ENCODE peak calls at places on chromosomes 1 and 21, in nine cellular contexts. One of them, this sample, is unnamed.

GRCh38 chr1:150322310-150322709 is 977 bp downstream of the PRPF3 start:
- DNase-seq in activated CD4-positive, alpha-beta T cell treated with anti-CD3 and anti-CD28 coated beads, Interleukin-2, amount 50 U/mL, for 1 hour: no peak
- DNase-seq in B cell: no peak
- DNase-seq in NCI-H146: no peak
- DNase-seq in T-helper 2 cell treated with Interferon-gamma antibody and Interleukin-4, amounts not matched to agents 5 μg/mL and 100 μg/mL, for 36 hours: peak; percentile 36
- DNase-seq in AG08396: no peak
- DNase-seq in transverse colon: no peak
- DNase-seq in AG09309: peak; percentile 27
- DNase-seq in HT-29: no peak
- DNase-seq in this sample: peak; percentile 8

GRCh38 chr1:154611150-154611865 is 3.3 kb upstream of the ADAR start:
- DNase-seq in activated CD4-positive, alpha-beta T cell treated with anti-CD3 and anti-CD28 coated beads, Interleukin-2, amount 50 U/mL, for 1 hour: no peak
- DNase-seq in B cell: no peak
- DNase-seq in NCI-H146: no peak
- DNase-seq in T-helper 2 cell treated with Interferon-gamma antibody and Interleukin-4, amounts not matched to agents 5 μg/mL and 100 μg/mL, for 36 hours: no peak
- DNase-seq in AG08396: no peak
- DNase-seq in transverse colon: no peak
- DNase-seq in AG09309: no peak
- DNase-seq in HT-29: no peak
- DNase-seq in this sample: no peak

GRCh38 chr1:214584805-214585766 is 17.9 kb upstream of the CENPF start:
- DNase-seq in activated CD4-positive, alpha-beta T cell treated with anti-CD3 and anti-CD28 coated beads, Interleukin-2, amount 50 U/mL, for 1 hour: no peak
- DNase-seq in B cell: no peak
- DNase-seq in NCI-H146: peak; percentile 15
- DNase-seq in T-helper 2 cell treated with Interferon-gamma antibody and Interleukin-4, amounts not matched to agents 5 μg/mL and 100 μg/mL, for 36 hours: no peak
- DNase-seq in AG08396: no peak
- DNase-seq in transverse colon: no peak
- DNase-seq in AG09309: no peak
- DNase-seq in HT-29: peak; percentile 78
- DNase-seq in this sample: peak; percentile 74

GRCh38 chr1:40182956-40183710 is 21.9 kb downstream of the RLF start:
- DNase-seq in activated CD4-positive, alpha-beta T cell treated with anti-CD3 and anti-CD28 coated beads, Interleukin-2, amount 50 U/mL, for 1 hour: no peak
- DNase-seq in B cell: peak; percentile 47
- DNase-seq in NCI-H146: no peak
- DNase-seq in T-helper 2 cell treated with Interferon-gamma antibody and Interleukin-4, amounts not matched to agents 5 μg/mL and 100 μg/mL, for 36 hours: no peak
- DNase-seq in AG08396: no peak
- DNase-seq in transverse colon: no peak
- DNase-seq in AG09309: no peak
- DNase-seq in HT-29: peak; percentile 21
- DNase-seq in this sample: peak; percentile 8

GRCh38 chr1:226424228-226425003 is 16.5 kb upstream of the PARP1 start:
- DNase-seq in activated CD4-positive, alpha-beta T cell treated with anti-CD3 and anti-CD28 coated beads, Interleukin-2, amount 50 U/mL, for 1 hour: no peak
- DNase-seq in B cell: peak; percentile 34
- DNase-seq in NCI-H146: peak; percentile 74
- DNase-seq in T-helper 2 cell treated with Interferon-gamma antibody and Interleukin-4, amounts not matched to agents 5 μg/mL and 100 μg/mL, for 36 hours: no peak
- DNase-seq in AG08396: peak; percentile 47
- DNase-seq in transverse colon: no peak
- DNase-seq in AG09309: no peak
- DNase-seq in HT-29: peak; percentile 52
- DNase-seq in this sample: no peak

GRCh38 chr21:45869121-45870007 is 112.2 kb upstream of the COL6A1 start:
- DNase-seq in activated CD4-positive, alpha-beta T cell treated with anti-CD3 and anti-CD28 coated beads, Interleukin-2, amount 50 U/mL, for 1 hour: no peak
- DNase-seq in B cell: no peak
- DNase-seq in NCI-H146: no peak
- DNase-seq in T-helper 2 cell treated with Interferon-gamma antibody and Interleukin-4, amounts not matched to agents 5 μg/mL and 100 μg/mL, for 36 hours: no peak
- DNase-seq in AG08396: peak; percentile 70
- DNase-seq in transverse colon: no peak
- DNase-seq in AG09309: peak; percentile 46
- DNase-seq in HT-29: no peak
- DNase-seq in this sample: peak; percentile 69

GRCh38 chr21:36079010-36079649 is 9.3 kb downstream of the CBR1 start:
- DNase-seq in activated CD4-positive, alpha-beta T cell treated with anti-CD3 and anti-CD28 coated beads, Interleukin-2, amount 50 U/mL, for 1 hour: peak; percentile 31
- DNase-seq in B cell: peak; percentile 50
- DNase-seq in NCI-H146: no peak
- DNase-seq in T-helper 2 cell treated with Interferon-gamma antibody and Interleukin-4, amounts not matched to agents 5 μg/mL and 100 μg/mL, for 36 hours: peak; percentile 32
- DNase-seq in AG08396: no peak
- DNase-seq in transverse colon: peak; percentile 61
- DNase-seq in AG09309: no peak
- DNase-seq in HT-29: no peak
- DNase-seq in this sample: peak; percentile 36

GRCh38 chr1:212531267-212531666 is 77.3 kb upstream of the ATF3 start:
- DNase-seq in activated CD4-positive, alpha-beta T cell treated with anti-CD3 and anti-CD28 coated beads, Interleukin-2, amount 50 U/mL, for 1 hour: no peak
- DNase-seq in B cell: no peak
- DNase-seq in NCI-H146: no peak
- DNase-seq in T-helper 2 cell treated with Interferon-gamma antibody and Interleukin-4, amounts not matched to agents 5 μg/mL and 100 μg/mL, for 36 hours: no peak
- DNase-seq in AG08396: no peak
- DNase-seq in transverse colon: no peak
- DNase-seq in AG09309: no peak
- DNase-seq in HT-29: no peak
- DNase-seq in this sample: no peak

GRCh38 chr1:1947493-1947892 is 28.4 kb upstream of the TMEM52 start:
- DNase-seq in activated CD4-positive, alpha-beta T cell treated with anti-CD3 and anti-CD28 coated beads, Interleukin-2, amount 50 U/mL, for 1 hour: no peak
- DNase-seq in B cell: no peak
- DNase-seq in NCI-H146: peak; percentile 32
- DNase-seq in T-helper 2 cell treated with Interferon-gamma antibody and Interleukin-4, amounts not matched to agents 5 μg/mL and 100 μg/mL, for 36 hours: no peak
- DNase-seq in AG08396: no peak
- DNase-seq in transverse colon: no peak
- DNase-seq in AG09309: no peak
- DNase-seq in HT-29: no peak
- DNase-seq in this sample: no peak

GRCh38 chr1:150613061-150613920 is 16.1 kb downstream of the ENSA start:
- DNase-seq in activated CD4-positive, alpha-beta T cell treated with anti-CD3 and anti-CD28 coated beads, Interleukin-2, amount 50 U/mL, for 1 hour: peak; percentile 39
- DNase-seq in B cell: peak; percentile 60
- DNase-seq in NCI-H146: peak; percentile 80
- DNase-seq in T-helper 2 cell treated with Interferon-gamma antibody and Interleukin-4, amounts not matched to agents 5 μg/mL and 100 μg/mL, for 36 hours: peak; percentile 70
- DNase-seq in AG08396: no peak
- DNase-seq in transverse colon: peak; percentile 69
- DNase-seq in AG09309: peak; percentile 55
- DNase-seq in HT-29: peak; percentile 78
- DNase-seq in this sample: peak; percentile 89

This sample was measured in RPMI7951.